ENCODE peak calls at places on chromosomes 3 and 15, in nine cellular contexts. One of them, this sample, is unnamed.

GRCh38 chr15:93121994-93122910 is 33.2 kb upstream of the RGMA start:
- DNase-seq in aorta: no peak
- DNase-seq in spleen: no peak
- DNase-seq in effector memory CD4-positive, alpha-beta T cell: no peak
- DNase-seq in A549: no peak
- DNase-seq in uterus: no peak
- DNase-seq in naive thymus-derived CD4-positive, alpha-beta T cell: no peak
- DNase-seq in body of pancreas: peak; percentile 3
- DNase-seq in breast epithelium: no peak
- DNase-seq in this sample: no peak

GRCh38 chr3:36804295-36805055 is 40.1 kb upstream of the DCLK3 start:
- DNase-seq in body of pancreas: no peak
- DNase-seq in A549: no peak
- DNase-seq in effector memory CD4-positive, alpha-beta T cell: no peak
- DNase-seq in aorta: no peak
- DNase-seq in spleen: no peak
- DNase-seq in naive thymus-derived CD4-positive, alpha-beta T cell: no peak
- DNase-seq in uterus: no peak
- DNase-seq in breast epithelium: no peak
- DNase-seq in this sample: no peak

GRCh38 chr15:64858136-64858535 is 16.4 kb downstream of the PLEKHO2 start:
- DNase-seq in A549: no peak
- DNase-seq in aorta: no peak
- DNase-seq in breast epithelium: no peak
- DNase-seq in naive thymus-derived CD4-positive, alpha-beta T cell: no peak
- DNase-seq in effector memory CD4-positive, alpha-beta T cell: peak; percentile 11
- DNase-seq in uterus: no peak
- DNase-seq in body of pancreas: no peak
- DNase-seq in spleen: no peak
- DNase-seq in this sample: peak; percentile 44

GRCh38 chr3:124858275-124858674 is 28.9 kb downstream of the ITGB5 start:
- DNase-seq in effector memory CD4-positive, alpha-beta T cell: no peak
- DNase-seq in spleen: no peak
- DNase-seq in naive thymus-derived CD4-positive, alpha-beta T cell: no peak
- DNase-seq in breast epithelium: no peak
- DNase-seq in body of pancreas: no peak
- DNase-seq in aorta: no peak
- DNase-seq in A549: no peak
- DNase-seq in uterus: no peak
- DNase-seq in this sample: no peak

GRCh38 chr15:78204351-78205309 is 29.7 kb downstream of the ACSBG1 start:
- DNase-seq in uterus: no peak
- DNase-seq in spleen: no peak
- DNase-seq in naive thymus-derived CD4-positive, alpha-beta T cell: no peak
- DNase-seq in breast epithelium: no peak
- DNase-seq in effector memory CD4-positive, alpha-beta T cell: no peak
- DNase-seq in A549: no peak
- DNase-seq in body of pancreas: peak; percentile 82
- DNase-seq in aorta: peak; percentile 51
- DNase-seq in this sample: no peak

GRCh38 chr3:53680026-53680425 is 166.2 kb downstream of the CHDH start:
- DNase-seq in uterus: peak; percentile 53
- DNase-seq in body of pancreas: peak; percentile 64
- DNase-seq in naive thymus-derived CD4-positive, alpha-beta T cell: no peak
- DNase-seq in effector memory CD4-positive, alpha-beta T cell: no peak
- DNase-seq in A549: no peak
- DNase-seq in breast epithelium: no peak
- DNase-seq in spleen: no peak
- DNase-seq in aorta: no peak
- DNase-seq in this sample: no peak

GRCh38 chr3:70108072-70108471 is 108.5 kb downstream of the SAMMSON start:
- DNase-seq in effector memory CD4-positive, alpha-beta T cell: no peak
- DNase-seq in A549: no peak
- DNase-seq in body of pancreas: peak; percentile 52
- DNase-seq in aorta: no peak
- DNase-seq in naive thymus-derived CD4-positive, alpha-beta T cell: no peak
- DNase-seq in uterus: no peak
- DNase-seq in spleen: no peak
- DNase-seq in breast epithelium: no peak
- DNase-seq in this sample: no peak

GRCh38 chr3:144687862-144688261 is 716.2 kb downstream of the DIPK2A start:
- DNase-seq in effector memory CD4-positive, alpha-beta T cell: no peak
- DNase-seq in naive thymus-derived CD4-positive, alpha-beta T cell: no peak
- DNase-seq in A549: no peak
- DNase-seq in aorta: no peak
- DNase-seq in breast epithelium: no peak
- DNase-seq in uterus: no peak
- DNase-seq in spleen: no peak
- DNase-seq in body of pancreas: no peak
- DNase-seq in this sample: no peak

GRCh38 chr15:100717596-100717995 is 115.2 kb downstream of the ASB7 start:
- DNase-seq in naive thymus-derived CD4-positive, alpha-beta T cell: no peak
- DNase-seq in spleen: no peak
- DNase-seq in A549: no peak
- DNase-seq in effector memory CD4-positive, alpha-beta T cell: no peak
- DNase-seq in breast epithelium: peak; percentile 44
- DNase-seq in aorta: peak; percentile 24
- DNase-seq in body of pancreas: no peak
- DNase-seq in uterus: no peak
- DNase-seq in this sample: no peak

GRCh38 chr15:79562538-79563298 is 130.6 kb downstream of the MINAR1 start:
- DNase-seq in breast epithelium: no peak
- DNase-seq in spleen: no peak
- DNase-seq in aorta: no peak
- DNase-seq in body of pancreas: no peak
- DNase-seq in naive thymus-derived CD4-positive, alpha-beta T cell: no peak
- DNase-seq in effector memory CD4-positive, alpha-beta T cell: no peak
- DNase-seq in A549: no peak
- DNase-seq in uterus: no peak
- DNase-seq in this sample: no peak

GRCh38 chr3:100401674-100402036 is 316 bp downstream of the LNP1 start:
- DNase-seq in breast epithelium: no peak
- DNase-seq in aorta: peak; percentile 79
- DNase-seq in naive thymus-derived CD4-positive, alpha-beta T cell: no peak
- DNase-seq in spleen: peak; percentile 86
- DNase-seq in body of pancreas: peak; percentile 29
- DNase-seq in uterus: peak; percentile 38
- DNase-seq in A549: no peak
- DNase-seq in effector memory CD4-positive, alpha-beta T cell: peak; percentile 23
- DNase-seq in this sample: no peak

GRCh38 chr3:21484323-21485154 is 266.5 kb downstream of the ZNF385D start:
- DNase-seq in breast epithelium: no peak
- DNase-seq in A549: peak; percentile 1
- DNase-seq in spleen: no peak
- DNase-seq in aorta: no peak
- DNase-seq in body of pancreas: peak; percentile 67
- DNase-seq in uterus: peak; percentile 47
- DNase-seq in naive thymus-derived CD4-positive, alpha-beta T cell: no peak
- DNase-seq in effector memory CD4-positive, alpha-beta T cell: no peak
- DNase-seq in this sample: no peak

GRCh38 chr15:57401546-57401945 is 25.2 kb downstream of the CGNL1 start:
- DNase-seq in body of pancreas: no peak
- DNase-seq in aorta: no peak
- DNase-seq in effector memory CD4-positive, alpha-beta T cell: no peak
- DNase-seq in uterus: no peak
- DNase-seq in A549: no peak
- DNase-seq in naive thymus-derived CD4-positive, alpha-beta T cell: no peak
- DNase-seq in breast epithelium: no peak
- DNase-seq in spleen: no peak
- DNase-seq in this sample: no peak

GRCh38 chr15:78633348-78633747 is 7.7 kb downstream of the CHRNB4 start:
- DNase-seq in naive thymus-derived CD4-positive, alpha-beta T cell: no peak
- DNase-seq in body of pancreas: no peak
- DNase-seq in spleen: no peak
- DNase-seq in A549: no peak
- DNase-seq in aorta: no peak
- DNase-seq in breast epithelium: no peak
- DNase-seq in uterus: no peak
- DNase-seq in effector memory CD4-positive, alpha-beta T cell: no peak
- DNase-seq in this sample: no peak

GRCh38 chr15:69637818-69638217 is 185.2 kb downstream of the RPLP1 start:
- DNase-seq in effector memory CD4-positive, alpha-beta T cell: no peak
- DNase-seq in spleen: no peak
- DNase-seq in body of pancreas: no peak
- DNase-seq in A549: no peak
- DNase-seq in breast epithelium: no peak
- DNase-seq in naive thymus-derived CD4-positive, alpha-beta T cell: no peak
- DNase-seq in aorta: no peak
- DNase-seq in uterus: no peak
- DNase-seq in this sample: no peak

DNA sequence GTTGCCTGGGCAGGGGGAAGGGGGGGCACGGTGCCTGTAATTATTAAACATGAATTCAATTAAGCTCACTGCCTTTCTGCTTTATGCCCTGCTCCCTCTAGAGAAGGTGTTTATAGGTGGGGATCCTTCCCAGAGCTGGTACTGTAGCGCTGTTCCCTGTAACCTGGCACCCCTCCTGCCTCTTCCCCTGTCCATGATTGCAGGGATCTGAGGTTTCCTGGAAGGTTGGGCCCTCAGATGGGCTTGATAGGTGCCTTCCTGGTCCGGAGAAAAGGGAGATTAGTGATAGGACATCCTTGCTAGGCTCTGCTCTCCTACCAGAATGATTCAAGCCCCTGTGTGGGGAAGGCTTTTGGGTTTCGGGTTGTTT is 2.1 kb upstream of the FAM131A start:
- DNase-seq in spleen: no peak
- DNase-seq in uterus: no peak
- DNase-seq in aorta: no peak
- DNase-seq in naive thymus-derived CD4-positive, alpha-beta T cell: no peak
- DNase-seq in body of pancreas: no peak
- DNase-seq in effector memory CD4-positive, alpha-beta T cell: no peak
- DNase-seq in A549: peak; percentile 15
- DNase-seq in breast epithelium: no peak
- DNase-seq in this sample: no peak
- H3K27ac ChIP-seq in spleen: peak overlapping the region; percentile 91
- H3K27ac ChIP-seq in uterus: peak overlapping the region; percentile 96
- H3K27ac ChIP-seq in aorta: peak overlapping the region; percentile 71
- H3K27ac ChIP-seq in naive thymus-derived CD4-positive, alpha-beta T cell: peak overlapping the region; percentile 96
- H3K27ac ChIP-seq in body of pancreas: peak overlapping the region; percentile 95
- H3K27ac ChIP-seq in effector memory CD4-positive, alpha-beta T cell: peak overlapping the region; percentile 88
- H3K27ac ChIP-seq in A549: no peak overlapping the region
- H3K27ac ChIP-seq in breast epithelium: peak overlapping the region; percentile 98
- H3K27ac ChIP-seq in this sample: peak overlapping the region; percentile 92

DNA sequence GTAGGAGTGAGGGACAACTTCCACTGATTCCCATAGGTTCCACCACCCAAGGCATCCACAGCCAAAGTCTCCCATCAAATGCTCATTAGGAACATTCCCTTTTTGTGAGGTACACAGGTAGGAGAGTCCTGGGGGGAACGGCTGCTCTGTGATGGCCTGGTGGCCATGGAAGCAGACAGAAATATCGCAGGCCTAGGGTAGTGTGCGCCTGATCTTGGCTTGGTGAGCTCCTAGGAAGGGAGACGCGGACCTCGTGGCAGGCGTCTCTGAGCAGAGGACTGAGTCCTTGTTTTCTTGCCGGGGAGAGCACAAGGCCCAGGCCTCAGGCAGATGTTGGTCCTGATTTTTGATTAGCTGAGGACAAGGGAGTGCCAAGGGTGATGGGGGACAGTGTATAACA is 99.5 kb downstream of the SNRPN start:
- DNase-seq in uterus: no peak
- DNase-seq in effector memory CD4-positive, alpha-beta T cell: no peak
- DNase-seq in body of pancreas: no peak
- DNase-seq in aorta: peak; percentile 47
- DNase-seq in A549: no peak
- DNase-seq in breast epithelium: no peak
- DNase-seq in spleen: peak; percentile 28
- DNase-seq in naive thymus-derived CD4-positive, alpha-beta T cell: no peak
- DNase-seq in this sample: no peak
- H3K9me3 ChIP-seq in uterus: no peaks in the 10 kb centered on the region
- H3K9me3 ChIP-seq in effector memory CD4-positive, alpha-beta T cell: peaks cover 87% of the 10 kb centered on the region
- H3K9me3 ChIP-seq in body of pancreas: no peaks in the 10 kb centered on the region
- H3K9me3 ChIP-seq in aorta: peaks cover 90% of the 10 kb centered on the region
- H3K9me3 ChIP-seq in A549: peaks cover 68% of the 10 kb centered on the region
- H3K9me3 ChIP-seq in breast epithelium: peaks cover 98% of the 10 kb centered on the region
- H3K9me3 ChIP-seq in spleen: peaks cover 60% of the 10 kb centered on the region
- H3K9me3 ChIP-seq in naive thymus-derived CD4-positive, alpha-beta T cell: peaks cover 31% of the 10 kb centered on the region
- H3K9me3 ChIP-seq in this sample: peaks cover 94% of the 10 kb centered on the region

DNA sequence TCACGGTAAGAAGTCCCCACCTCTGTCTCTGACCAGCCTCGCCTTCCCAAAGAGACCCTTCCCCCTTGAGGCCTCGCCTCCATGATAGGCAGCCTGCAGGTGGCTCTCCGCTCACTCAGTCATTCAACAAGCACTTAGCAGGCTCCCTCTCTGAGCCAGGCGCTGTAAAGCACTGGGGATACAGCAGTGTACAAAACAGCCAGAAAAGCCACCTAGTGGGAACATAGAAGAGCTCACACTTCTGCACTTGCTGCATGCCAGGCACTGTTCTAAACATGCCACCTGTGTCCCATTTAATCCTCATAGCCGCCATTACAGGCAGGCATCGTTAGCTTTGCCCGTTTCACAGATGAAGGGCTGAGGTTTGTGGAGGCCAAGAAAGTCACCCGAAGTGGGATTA is 56.0 kb downstream of the SEMA3G start:
- DNase-seq in effector memory CD4-positive, alpha-beta T cell: no peak
- DNase-seq in breast epithelium: no peak
- DNase-seq in spleen: no peak
- DNase-seq in uterus: no peak
- DNase-seq in body of pancreas: no peak
- DNase-seq in aorta: no peak
- DNase-seq in A549: no peak
- DNase-seq in naive thymus-derived CD4-positive, alpha-beta T cell: no peak
- DNase-seq in this sample: no peak
- H3K4me1 ChIP-seq in effector memory CD4-positive, alpha-beta T cell: no peaks in the 10 kb centered on the region
- H3K4me1 ChIP-seq in breast epithelium: no peaks in the 10 kb centered on the region
- H3K4me1 ChIP-seq in spleen: no peaks in the 10 kb centered on the region
- H3K4me1 ChIP-seq in uterus: no peaks in the 10 kb centered on the region
- H3K4me1 ChIP-seq in body of pancreas: no peaks in the 10 kb centered on the region
- H3K4me1 ChIP-seq in aorta: no peaks in the 10 kb centered on the region
- H3K4me1 ChIP-seq in A549: no peaks in the 10 kb centered on the region
- H3K4me1 ChIP-seq in naive thymus-derived CD4-positive, alpha-beta T cell: no peaks in the 10 kb centered on the region
- H3K4me1 ChIP-seq in this sample: no peaks in the 10 kb centered on the region

GRCh38 chr3:188578579-188579363 is 424.8 kb downstream of the LPP start:
- DNase-seq in uterus: peak; percentile 72
- DNase-seq in effector memory CD4-positive, alpha-beta T cell: no peak
- DNase-seq in naive thymus-derived CD4-positive, alpha-beta T cell: no peak
- DNase-seq in body of pancreas: peak; percentile 45
- DNase-seq in aorta: peak; percentile 86
- DNase-seq in spleen: no peak
- DNase-seq in A549: no peak
- DNase-seq in breast epithelium: no peak
- DNase-seq in this sample: no peak
- H3K27ac ChIP-seq in uterus: peak overlapping the region; percentile 73
- H3K27ac ChIP-seq in effector memory CD4-positive, alpha-beta T cell: no peak overlapping the region
- H3K27ac ChIP-seq in naive thymus-derived CD4-positive, alpha-beta T cell: no peak overlapping the region
- H3K27ac ChIP-seq in body of pancreas: no peak overlapping the region
- H3K27ac ChIP-seq in aorta: peak overlapping the region; percentile 79
- H3K27ac ChIP-seq in spleen: no peak overlapping the region
- H3K27ac ChIP-seq in A549: no peak overlapping the region
- H3K27ac ChIP-seq in breast epithelium: peak overlapping the region; percentile 44
- H3K27ac ChIP-seq in this sample: no peak overlapping the region